ENCODE peak calls at places on chromosome 21, in four cellular contexts. W is T-helper 17 cell, S is H9, K is fibroblast of lung. G is an unnamed sample. For H3K9me3, the result is how much of the 10 kb centered on the place peaks cover.

GRCh38 chr21:44914176-44914874 is 6.4 kb downstream of the ITGB2 start:
- DNase-seq in W (no peak), S (no peak), K (no peak), G (no peak)

GRCh38 chr21:42234464-42235241 is 15.7 kb downstream of the ABCG1 start:
- DNase-seq in W (peak), S (peak), K (peak), G (peak)

GRCh38 chr21:16535100-16535418 is 805.3 kb downstream of the USP25 start:
- DNase-seq in W (no peak), S (no peak), K (peak), G (peak)

GRCh38 chr21:31233711-31234110 is 110.3 kb downstream of the TIAM1 start:
- DNase-seq in W (no peak), S (no peak), K (no peak), G (no peak)

GRCh38 chr21:44765231-44766013 is 36.2 kb downstream of the UBE2G2 start:
- DNase-seq in W (no peak), S (no peak), K (no peak), G (no peak)

GRCh38 chr21:15560383-15561056 is 169.3 kb upstream of the USP25 start:
- DNase-seq in W (no peak), S (no peak), K (no peak), G (no peak)

GRCh38 chr21:41933259-41934079 is 20.3 kb downstream of the C2CD2 start:
- DNase-seq in W (no peak), S (no peak), K (peak), G (no peak)

GRCh38 chr21:15742052-15742451 is 12.3 kb downstream of the USP25 start:
- DNase-seq in W (no peak), S (no peak), K (no peak), G (no peak)

GRCh38 chr21:38982804-38983203 is 177.1 kb downstream of the ETS2 start:
- DNase-seq in W (no peak), S (no peak), K (no peak), G (no peak)

GRCh38 chr21:32626633-32627196 is 14.5 kb upstream of the CFAP298 start:
- DNase-seq in W (no peak), S (no peak), K (peak), G (no peak)

GRCh38 chr21:41548781-41549180 is 40.8 kb upstream of the TMPRSS2 start:
- DNase-seq in W (no peak), S (no peak), K (no peak), G (no peak)

GRCh38 chr21:38661296-38662223 is 144.2 kb upstream of the ETS2 start:
- DNase-seq in W (no peak), S (peak), K (peak), G (peak)

GRCh38 chr21:16751705-16752104 is 761.1 kb upstream of the CXADR start:
- DNase-seq in W (no peak), S (no peak), K (no peak), G (no peak)

GRCh38 chr21:37700641-37701202 is 215.5 kb downstream of the KCNJ6 start:
- DNase-seq in W (no peak), S (peak), K (peak), G (no peak)

GRCh38 chr21:45427331-45428271 is 22.6 kb downstream of the COL18A1 start:
- DNase-seq in W (no peak), S (peak), K (peak), G (peak)

GRCh38 chr21:38330671-38331070 is 73.9 kb downstream of the KCNJ15 start:
- DNase-seq in W (no peak), S (no peak), K (no peak), G (no peak)

GRCh38 chr21:31266241-31266640 is 77.8 kb downstream of the TIAM1 start:
- DNase-seq in W (no peak), S (no peak), K (no peak), G (no peak)

GRCh38 chr21:38379171-38379570 is 119.1 kb downstream of the ERG start:
- DNase-seq in W (no peak), S (no peak), K (no peak), G (no peak)

GRCh38 chr21:36663033-36663855 is 35.7 kb upstream of the SIM2 start:
- DNase-seq in W (no peak), S (no peak), K (peak), G (no peak)

DNA sequence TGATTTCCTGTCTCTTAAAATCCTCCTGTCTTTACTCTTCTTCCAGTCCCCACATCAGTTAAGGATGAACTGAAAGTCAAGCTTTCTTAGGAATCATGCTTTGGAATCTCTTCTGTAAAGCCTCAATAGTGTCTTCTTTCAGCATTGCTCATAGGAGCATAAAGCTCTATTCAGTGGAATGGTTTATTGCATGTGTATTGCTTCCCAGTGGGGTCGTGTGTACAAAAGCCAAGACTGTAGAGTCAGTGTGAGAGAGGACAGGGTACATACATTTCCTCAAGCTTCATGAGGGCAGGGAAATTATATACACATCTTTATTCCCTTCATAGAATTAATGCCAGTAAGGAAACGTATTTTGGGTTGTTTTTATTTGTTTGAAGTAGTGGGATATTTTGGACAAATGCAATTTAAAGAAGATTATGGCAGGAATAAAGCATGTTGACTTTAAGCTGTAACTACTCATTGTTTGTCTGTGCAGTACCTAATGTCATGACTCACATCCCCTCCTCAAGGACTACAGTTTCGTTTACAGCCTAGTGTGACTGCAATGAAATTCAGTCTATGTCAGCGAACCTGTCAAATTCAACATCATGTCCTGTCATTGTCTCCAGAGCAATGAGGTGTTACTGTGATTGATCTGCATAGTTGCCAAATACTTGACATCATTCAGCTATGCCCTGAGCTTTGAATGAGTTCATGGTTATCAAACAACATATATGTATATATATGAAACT is 2164.2 kb downstream of the NCAM2 start:
- DNase-seq in W (no peak), S (no peak), K (no peak), G (no peak)
- H3K9me3 ChIP-seq in W (under half), S (under half), K (under half), G (under half)

GRCh38 chr21:17854771-17855170 is 35.6 kb upstream of the C21orf91 start:
- DNase-seq in W (no peak), S (no peak), K (no peak), G (no peak)
- H3K9me3 ChIP-seq in W (under half), S (under half), K (under half), G (under half)

GRCh38 chr21:8991968-8992621 is 1529.3 kb upstream of the TPTE start:
- DNase-seq in W (no peak), S (no peak), K (no peak), G (no peak)

GRCh38 chr21:8992731-8993174 is 1528.6 kb upstream of the TPTE start:
- DNase-seq in W (no peak), S (peak), K (no peak), G (no peak)

GRCh38 chr21:8990326-8991087 is 1530.9 kb upstream of the TPTE start:
- DNase-seq in W (no peak), S (no peak), K (no peak), G (no peak)

GRCh38 chr21:8989883-8990325 is 1531.5 kb upstream of the TPTE start:
- DNase-seq in W (no peak), S (no peak), K (no peak), G (no peak)

GRCh38 chr21:8991088-8991907 is 1530.1 kb upstream of the TPTE start:
- DNase-seq in W (no peak), S (peak), K (no peak), G (no peak)
- H3K9me3 ChIP-seq in W (under half), S (half or more), K (under half), G (under half)

DNA sequence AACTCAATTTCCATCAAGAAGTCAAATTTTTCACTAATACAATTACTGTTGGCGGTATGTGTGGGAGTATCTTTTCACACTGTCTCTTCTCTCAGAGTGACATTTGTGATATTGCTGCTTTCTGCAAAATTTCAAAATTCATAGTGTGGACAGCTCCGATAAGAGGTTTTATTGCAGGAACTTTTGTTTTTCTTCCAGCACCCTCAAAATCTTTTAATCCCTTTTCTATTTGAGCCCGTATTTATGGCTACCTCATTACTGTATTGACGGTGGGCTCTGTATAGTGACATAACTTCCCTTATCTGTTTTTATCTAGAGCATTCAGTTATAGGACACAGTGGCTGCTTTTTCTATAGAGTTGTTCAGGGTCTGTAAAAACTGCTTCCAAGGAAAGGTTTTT is 794.4 kb upstream of the TMPRSS15 start:
- DNase-seq in W (no peak), S (no peak), K (no peak), G (no peak)
- H3K9me3 ChIP-seq in W (under half), S (under half), K (under half), G (under half)

GRCh38 chr21:10425856-10426255 is 95.5 kb upstream of the TPTE start:
- DNase-seq in W (no peak), S (no peak), K (no peak), G (no peak)
- H3K9me3 ChIP-seq in W (under half), S (half or more), K (under half), G (under half)

G was measured in psoas muscle.